ENCODE peak calls at places on chromosomes 4 and X, in five cellular contexts. P is neural progenitor cell; M is pancreas; F is fibroblast of lung; E is CD8-positive, alpha-beta T cell. C is an unnamed sample.
A peak's percentile ranks its signal among the peaks of the same experiment; 100 is the strongest.

GRCh38 chrX:136295380-136295779 is 5.4 kb upstream of the ADGRG4 start:
- DNase-seq in P (no peak), M (no peak), F (no peak), E (no peak), C (no peak)

GRCh38 chr4:173370130-173370476 is 651 bp upstream of the SAP30 start:
- DNase-seq in P (no peak), M (peak; percentile 43), F (no peak), E (peak; percentile 83), C (peak; percentile 64)

GRCh38 chr4:163256680-163257343 is 75.6 kb downstream of the NPY1R start:
- DNase-seq in P (no peak), M (no peak), F (no peak), E (no peak), C (no peak)

GRCh38 chr4:93416337-93417102 is 412.0 kb upstream of the ATOH1 start:
- DNase-seq in P (no peak), M (no peak), F (peak; percentile 27), E (no peak), C (no peak)

GRCh38 chr4:105622269-105622668 is 69.8 kb downstream of the ARHGEF38 start:
- DNase-seq in P (no peak), M (no peak), F (peak; percentile 22), E (no peak), C (no peak)

GRCh38 chrX:29254515-29254914 is 667.3 kb downstream of the IL1RAPL1 start:
- DNase-seq in P (no peak), M (no peak), F (no peak), E (no peak), C (no peak)

GRCh38 chr4:52726821-52727580 is 24.2 kb downstream of the ERVMER34-1 start:
- DNase-seq in P (no peak), M (no peak), F (no peak), E (no peak), C (no peak)

GRCh38 chrX:11380187-11380586 is 87.0 kb downstream of the AMELX start:
- DNase-seq in P (no peak), M (no peak), F (peak; percentile 52), E (no peak), C (no peak)

GRCh38 chrX:48698306-48698705 is 1.8 kb downstream of the SUV39H1 start:
- DNase-seq in P (peak; percentile 25), M (no peak), F (no peak), E (no peak), C (no peak)

GRCh38 chrX:19739683-19740082 is 147.7 kb downstream of the SH3KBP1 start:
- DNase-seq in P (peak; percentile 63), M (no peak), F (peak; percentile 70), E (peak; percentile 54), C (peak; percentile 49)

GRCh38 chr4:186557061-186557460 is 1.7 kb upstream of the MTNR1A start:
- DNase-seq in P (no peak), M (no peak), F (no peak), E (no peak), C (no peak)

GRCh38 chr4:7256989-7257810 is 64.9 kb downstream of the SORCS2 start:
- DNase-seq in P (no peak), M (peak; percentile 92), F (no peak), E (no peak), C (no peak)

GRCh38 chr4:76250962-76251361 is 559 bp upstream of the FAM47E start:
- DNase-seq in P (no peak), M (no peak), F (peak; percentile 4), E (no peak), C (no peak)

GRCh38 chr4:124931050-124931449 is 218.5 kb upstream of the ANKRD50 start:
- DNase-seq in P (no peak), M (no peak), F (peak; percentile 79), E (no peak), C (no peak)

GRCh38 chr4:109611045-109611616 is 51.1 kb downstream of the MCUB start:
- DNase-seq in P (no peak), M (no peak), F (no peak), E (no peak), C (no peak)

GRCh38 chr4:168480991-168481588 is 798 bp upstream of the DDX60L start:
- DNase-seq in P (no peak), M (no peak), F (peak; percentile 72), E (peak; percentile 65), C (no peak)

GRCh38 chr4:1459081-1459480 is 52.8 kb upstream of the NKX1-1 start:
- DNase-seq in P (no peak), M (no peak), F (no peak), E (no peak), C (peak; percentile 6)

GRCh38 chrX:26649534-26649933 is 433.6 kb downstream of the MAGEB5 start:
- DNase-seq in P (peak; percentile 29), M (no peak), F (peak; percentile 28), E (no peak), C (no peak)

GRCh38 chr4:71270901-71271300 is 67.9 kb upstream of the SLC4A4 start:
- DNase-seq in P (peak; percentile 36), M (no peak), F (peak; percentile 62), E (peak; percentile 26), C (no peak)

GRCh38 chrX:8319359-8319758 is 145.3 kb upstream of the VCX3B start:
- DNase-seq in P (no peak), M (peak; percentile 10), F (no peak), E (no peak), C (no peak)

GRCh38 chr4:56650259-56651070 is 30.6 kb downstream of the HOPX start:
- DNase-seq in P (peak; percentile 39), M (no peak), F (no peak), E (no peak), C (no peak)

GRCh38 chr4:153421980-153422379 is 44.2 kb upstream of the TMEM131L start:
- DNase-seq in P (no peak), M (no peak), F (no peak), E (no peak), C (no peak)

GRCh38 chr4:188246488-188246887 is 107.2 kb downstream of the TRIML1 start:
- DNase-seq in P (peak; percentile 50), M (no peak), F (peak; percentile 6), E (no peak), C (no peak)

GRCh38 chrX:80765226-80765625 is 44.5 kb downstream of the BRWD3 start:
- DNase-seq in P (no peak), M (no peak), F (peak; percentile 51), E (no peak), C (no peak)

GRCh38 chrX:145532176-145532780 is 285.0 kb downstream of the SPANXN1 start:
- DNase-seq in P (no peak), M (no peak), F (no peak), E (no peak), C (no peak)

GRCh38 chrX:8897259-8897658 is 96.1 kb upstream of the FAM9A start:
- DNase-seq in P (no peak), M (no peak), F (peak; percentile 42), E (no peak), C (no peak)

GRCh38 chr4:107366900-107367299 is 330.8 kb upstream of the DKK2 start:
- DNase-seq in P (no peak), M (no peak), F (no peak), E (no peak), C (no peak)

GRCh38 chr4:16686195-16686594 is 212.2 kb downstream of the LDB2 start:
- DNase-seq in P (no peak), M (no peak), F (peak; percentile 90), E (no peak), C (no peak)
- TF ChIP-seq CTCF in P (no peak), M (no peak), F (no peak), E (no peak), C (no peak)

DNA sequence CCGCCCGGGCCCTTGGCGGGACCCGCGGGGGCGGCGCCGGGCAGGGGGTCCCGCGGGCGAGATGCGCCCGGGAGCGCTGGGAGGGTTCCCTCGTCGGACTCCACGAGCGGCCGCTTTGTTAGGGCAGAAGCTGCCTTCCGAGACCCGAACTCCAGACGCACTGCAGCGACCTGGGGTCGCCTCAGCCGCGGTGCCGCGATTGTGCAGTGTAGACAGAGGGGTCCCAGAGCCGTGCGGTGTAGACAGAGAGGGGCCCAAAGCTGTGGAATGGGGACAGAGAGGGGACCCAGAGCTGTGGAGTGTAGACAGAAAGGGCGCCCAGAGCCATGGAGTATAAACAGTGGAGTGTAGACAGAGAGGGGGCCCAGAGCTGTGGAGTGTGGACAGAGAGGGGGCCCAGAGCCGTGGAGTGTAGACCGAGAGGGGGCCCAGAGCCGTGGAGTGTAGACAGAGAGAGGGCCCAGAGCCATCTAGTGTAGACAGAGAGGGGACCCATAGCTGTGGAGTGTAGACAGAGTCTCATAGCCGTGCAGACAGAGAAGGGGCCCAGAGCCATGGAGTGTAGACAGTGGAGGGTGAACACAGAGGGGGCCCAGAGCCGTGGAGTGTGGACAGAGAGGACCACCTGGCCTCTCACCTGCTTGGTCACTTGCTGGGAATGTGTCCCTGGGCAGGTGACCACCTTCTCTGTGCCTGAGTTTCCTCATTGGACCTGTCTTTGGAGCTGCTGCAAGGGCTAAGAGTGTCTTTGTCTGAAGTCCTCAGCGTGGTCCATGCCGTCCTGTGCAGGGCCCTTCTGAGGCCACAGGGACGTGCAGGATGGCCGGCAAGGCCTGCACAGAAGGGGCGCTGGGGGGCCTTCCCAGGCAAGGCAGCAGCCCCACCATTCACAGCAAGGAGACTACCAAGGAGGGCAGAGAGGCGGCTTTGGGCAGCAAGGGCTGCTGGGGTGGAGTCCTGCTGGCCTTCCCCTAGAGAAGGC is 880 bp downstream of the RGS12 start:
- DNase-seq in P (no peak), M (peak; percentile 83), F (no peak), E (no peak), C (peak; percentile 53)
- H3K4me1 ChIP-seq in P (peaks cover 48% of the 10 kb centered on the region), M (peaks cover 7% of the 10 kb centered on the region), F (peaks cover 8% of the 10 kb centered on the region), E (peaks cover 14% of the 10 kb centered on the region), C (peaks cover 6% of the 10 kb centered on the region)

GRCh38 chr4:152352645-152353116 is 183.2 kb downstream of the FBXW7 start:
- DNase-seq in P (peak; percentile 85), M (peak; percentile 13), F (peak; percentile 96), E (peak; percentile 47), C (no peak)
- TF ChIP-seq CTCF in P (no peak), M (no peak), F (no peak), E (no peak), C (no peak)

DNA sequence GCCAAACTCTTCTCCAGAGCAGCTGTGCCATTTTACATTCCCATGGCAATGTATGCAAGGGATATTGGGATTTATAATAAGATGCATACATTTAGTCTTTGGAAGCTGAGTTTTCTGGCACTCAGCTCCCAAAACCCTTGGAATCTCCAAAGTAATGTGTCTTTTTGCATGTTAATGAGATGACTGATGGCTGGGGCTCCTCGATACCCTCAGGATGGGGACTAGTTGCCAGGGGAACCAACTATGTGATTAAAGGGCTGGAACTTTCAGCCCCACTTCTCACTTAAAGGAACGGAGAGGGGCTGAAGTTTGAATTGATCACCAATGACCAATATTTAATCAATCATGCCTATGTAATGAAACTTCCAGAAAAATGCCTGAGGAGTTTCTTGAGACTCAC is 44.1 kb downstream of the SERTM2 start:
- DNase-seq in P (peak; percentile 58), M (no peak), F (no peak), E (no peak), C (no peak)
- H3K4me1 ChIP-seq in P (peaks cover 43% of the 10 kb centered on the region), M (no peaks in the 10 kb centered on the region), F (no peaks in the 10 kb centered on the region), E (no peaks in the 10 kb centered on the region), C (no peaks in the 10 kb centered on the region)

DNA sequence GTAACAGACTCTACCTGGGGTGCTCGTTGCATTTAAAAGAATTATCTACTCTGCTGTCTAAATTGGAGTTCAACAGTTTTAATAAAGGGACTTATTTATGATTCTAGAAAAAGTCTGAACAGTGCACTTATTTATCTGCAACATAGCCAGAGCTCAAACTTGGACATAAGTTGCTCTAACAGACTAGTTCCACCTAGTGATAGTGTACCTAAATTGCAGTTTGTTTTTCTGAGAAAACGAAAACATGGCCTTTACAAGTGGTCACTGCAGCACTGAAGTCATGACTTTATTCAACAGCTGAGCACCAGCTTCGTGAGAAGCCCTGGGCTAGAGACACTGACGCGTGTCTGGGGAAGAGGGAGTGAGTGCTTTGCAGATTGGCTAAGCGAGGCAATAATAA is 77.3 kb upstream of the IGSF1 start:
- DNase-seq in P (no peak), M (no peak), F (peak; percentile 11), E (no peak), C (no peak)
- TF ChIP-seq CTCF in P (peak; percentile 29), M (peak; percentile 16), F (no peak), E (no peak), C (peak; percentile 19)

C was measured in right lobe of liver.